ENCODE peak calls at places on chromosomes 7 and 10, in seven cellular contexts. One of them, this sample, is unnamed.

GRCh38 chr10:28202941-28203352 is 99.9 kb downstream of the MPP7 start:
- DNase-seq in adrenal gland: no peak
- DNase-seq in PC-9: no peak
- DNase-seq in CD14-positive monocyte: no peak
- DNase-seq in AG04450: no peak
- DNase-seq in fibroblast of lung: peak; percentile 39
- DNase-seq in AG10803: peak; percentile 40
- DNase-seq in this sample: no peak

GRCh38 chr7:23373151-23374004 is 74.2 kb downstream of the MALSU1 start:
- DNase-seq in adrenal gland: no peak
- DNase-seq in PC-9: no peak
- DNase-seq in CD14-positive monocyte: no peak
- DNase-seq in AG04450: no peak
- DNase-seq in fibroblast of lung: peak; percentile 76
- DNase-seq in AG10803: no peak
- DNase-seq in this sample: peak; percentile 47

GRCh38 chr7:155558351-155558750 is 12.0 kb upstream of the CNPY1 start:
- DNase-seq in adrenal gland: no peak
- DNase-seq in PC-9: no peak
- DNase-seq in CD14-positive monocyte: no peak
- DNase-seq in AG04450: no peak
- DNase-seq in fibroblast of lung: no peak
- DNase-seq in AG10803: no peak
- DNase-seq in this sample: no peak

GRCh38 chr10:36538945-36539586 is 586.3 kb upstream of the ANKRD30A start:
- DNase-seq in adrenal gland: peak; percentile 15
- DNase-seq in PC-9: no peak
- DNase-seq in CD14-positive monocyte: no peak
- DNase-seq in AG04450: no peak
- DNase-seq in fibroblast of lung: peak; percentile 59
- DNase-seq in AG10803: peak; percentile 34
- DNase-seq in this sample: peak; percentile 72

GRCh38 chr7:98730331-98730730 is 113.2 kb downstream of the NPTX2 start:
- DNase-seq in adrenal gland: no peak
- DNase-seq in PC-9: no peak
- DNase-seq in CD14-positive monocyte: no peak
- DNase-seq in AG04450: no peak
- DNase-seq in fibroblast of lung: no peak
- DNase-seq in AG10803: no peak
- DNase-seq in this sample: no peak

GRCh38 chr10:117418121-117418520 is 42.9 kb upstream of the PDZD8 start:
- DNase-seq in adrenal gland: no peak
- DNase-seq in PC-9: no peak
- DNase-seq in CD14-positive monocyte: no peak
- DNase-seq in AG04450: no peak
- DNase-seq in fibroblast of lung: no peak
- DNase-seq in AG10803: no peak
- DNase-seq in this sample: no peak

GRCh38 chr10:110893559-110894179 is 21.9 kb downstream of the PDCD4 start:
- DNase-seq in adrenal gland: no peak
- DNase-seq in PC-9: no peak
- DNase-seq in CD14-positive monocyte: no peak
- DNase-seq in AG04450: no peak
- DNase-seq in fibroblast of lung: peak; percentile 33
- DNase-seq in AG10803: peak; percentile 54
- DNase-seq in this sample: peak; percentile 64

GRCh38 chr7:17907014-17907413 is 33.3 kb downstream of the SNX13 start:
- DNase-seq in adrenal gland: no peak
- DNase-seq in PC-9: no peak
- DNase-seq in CD14-positive monocyte: no peak
- DNase-seq in AG04450: no peak
- DNase-seq in fibroblast of lung: peak; percentile 11
- DNase-seq in AG10803: no peak
- DNase-seq in this sample: no peak

GRCh38 chr10:96287392-96288105 is 16.2 kb upstream of the BLNK start:
- DNase-seq in adrenal gland: no peak
- DNase-seq in PC-9: no peak
- DNase-seq in CD14-positive monocyte: no peak
- DNase-seq in AG04450: no peak
- DNase-seq in fibroblast of lung: peak; percentile 6
- DNase-seq in AG10803: peak; percentile 17
- DNase-seq in this sample: peak; percentile 2

GRCh38 chr7:151038951-151039849 is 9.1 kb upstream of the ASIC3 start:
- DNase-seq in adrenal gland: peak; percentile 91
- DNase-seq in PC-9: peak; percentile 95
- DNase-seq in CD14-positive monocyte: peak; percentile 95
- DNase-seq in AG04450: no peak
- DNase-seq in fibroblast of lung: peak; percentile 96
- DNase-seq in AG10803: peak; percentile 79
- DNase-seq in this sample: peak; percentile 92

GRCh38 chr7:121985476-121985875 is 112.5 kb downstream of the PTPRZ1 start:
- DNase-seq in adrenal gland: no peak
- DNase-seq in PC-9: no peak
- DNase-seq in CD14-positive monocyte: no peak
- DNase-seq in AG04450: no peak
- DNase-seq in fibroblast of lung: no peak
- DNase-seq in AG10803: no peak
- DNase-seq in this sample: no peak

GRCh38 chr10:35371731-35372130 is 35.4 kb downstream of the CCNY start:
- DNase-seq in adrenal gland: no peak
- DNase-seq in PC-9: no peak
- DNase-seq in CD14-positive monocyte: no peak
- DNase-seq in AG04450: no peak
- DNase-seq in fibroblast of lung: no peak
- DNase-seq in AG10803: no peak
- DNase-seq in this sample: no peak

GRCh38 chr7:25665903-25666670 is 437.8 kb upstream of the NPVF start:
- DNase-seq in adrenal gland: no peak
- DNase-seq in PC-9: no peak
- DNase-seq in CD14-positive monocyte: no peak
- DNase-seq in AG04450: no peak
- DNase-seq in fibroblast of lung: no peak
- DNase-seq in AG10803: no peak
- DNase-seq in this sample: no peak

GRCh38 chr7:40310213-40310612 is 175.4 kb downstream of the SUGCT start:
- DNase-seq in adrenal gland: no peak
- DNase-seq in PC-9: no peak
- DNase-seq in CD14-positive monocyte: no peak
- DNase-seq in AG04450: no peak
- DNase-seq in fibroblast of lung: peak; percentile 78
- DNase-seq in AG10803: no peak
- DNase-seq in this sample: no peak

GRCh38 chr10:85916999-85917573 is 449.5 kb downstream of the GRID1 start:
- DNase-seq in adrenal gland: no peak
- DNase-seq in PC-9: no peak
- DNase-seq in CD14-positive monocyte: no peak
- DNase-seq in AG04450: no peak
- DNase-seq in fibroblast of lung: no peak
- DNase-seq in AG10803: no peak
- DNase-seq in this sample: no peak

GRCh38 chr7:2528481-2529095 is 9.0 kb downstream of the LFNG start:
- DNase-seq in adrenal gland: no peak
- DNase-seq in PC-9: no peak
- DNase-seq in CD14-positive monocyte: no peak
- DNase-seq in AG04450: no peak
- DNase-seq in fibroblast of lung: no peak
- DNase-seq in AG10803: no peak
- DNase-seq in this sample: no peak

GRCh38 chr7:74106846-74107245 is 23.2 kb downstream of the LIMK1 start:
- DNase-seq in adrenal gland: no peak
- DNase-seq in PC-9: no peak
- DNase-seq in CD14-positive monocyte: no peak
- DNase-seq in AG04450: no peak
- DNase-seq in fibroblast of lung: no peak
- DNase-seq in AG10803: no peak
- DNase-seq in this sample: no peak

GRCh38 chr7:43105521-43106120 is 6.8 kb upstream of the HECW1 start:
- DNase-seq in adrenal gland: no peak
- DNase-seq in PC-9: no peak
- DNase-seq in CD14-positive monocyte: no peak
- DNase-seq in AG04450: no peak
- DNase-seq in fibroblast of lung: peak; percentile 65
- DNase-seq in AG10803: no peak
- DNase-seq in this sample: peak; percentile 25

GRCh38 chr10:102732661-102733060 is 11.1 kb upstream of the WBP1L start:
- DNase-seq in adrenal gland: no peak
- DNase-seq in PC-9: no peak
- DNase-seq in CD14-positive monocyte: no peak
- DNase-seq in AG04450: no peak
- DNase-seq in fibroblast of lung: no peak
- DNase-seq in AG10803: no peak
- DNase-seq in this sample: no peak

GRCh38 chr7:98831641-98832221 is 38.1 kb downstream of the TMEM130 start:
- DNase-seq in adrenal gland: no peak
- DNase-seq in PC-9: peak; percentile 38
- DNase-seq in CD14-positive monocyte: no peak
- DNase-seq in AG04450: no peak
- DNase-seq in fibroblast of lung: no peak
- DNase-seq in AG10803: no peak
- DNase-seq in this sample: peak; percentile 33

GRCh38 chr10:48464121-48464870 is 140.6 kb downstream of the ARHGAP22 start:
- DNase-seq in adrenal gland: no peak
- DNase-seq in PC-9: no peak
- DNase-seq in CD14-positive monocyte: peak; percentile 38
- DNase-seq in AG04450: no peak
- DNase-seq in fibroblast of lung: no peak
- DNase-seq in AG10803: no peak
- DNase-seq in this sample: no peak

GRCh38 chr10:86707505-86707904 is 39.2 kb downstream of the LDB3 start:
- DNase-seq in adrenal gland: no peak
- DNase-seq in PC-9: no peak
- DNase-seq in CD14-positive monocyte: peak; percentile 37
- DNase-seq in AG04450: no peak
- DNase-seq in fibroblast of lung: no peak
- DNase-seq in AG10803: no peak
- DNase-seq in this sample: no peak

GRCh38 chr10:132502544-132503300 is 34.9 kb upstream of the INPP5A start:
- DNase-seq in adrenal gland: no peak
- DNase-seq in PC-9: no peak
- DNase-seq in CD14-positive monocyte: no peak
- DNase-seq in AG04450: no peak
- DNase-seq in fibroblast of lung: no peak
- DNase-seq in AG10803: no peak
- DNase-seq in this sample: no peak

GRCh38 chr10:106226123-106226522 is 938.4 kb downstream of the SORCS1 start:
- DNase-seq in adrenal gland: no peak
- DNase-seq in PC-9: no peak
- DNase-seq in CD14-positive monocyte: no peak
- DNase-seq in AG04450: no peak
- DNase-seq in fibroblast of lung: no peak
- DNase-seq in AG10803: no peak
- DNase-seq in this sample: no peak

GRCh38 chr10:133162178-133162909 is 2.3 kb downstream of the KNDC1 start:
- DNase-seq in adrenal gland: no peak
- DNase-seq in PC-9: peak; percentile 10
- DNase-seq in CD14-positive monocyte: peak; percentile 11
- DNase-seq in AG04450: no peak
- DNase-seq in fibroblast of lung: peak; percentile 7
- DNase-seq in AG10803: no peak
- DNase-seq in this sample: no peak

GRCh38 chr7:153840861-153841260 is 211.3 kb upstream of the DPP6 start:
- DNase-seq in adrenal gland: no peak
- DNase-seq in PC-9: no peak
- DNase-seq in CD14-positive monocyte: no peak
- DNase-seq in AG04450: no peak
- DNase-seq in fibroblast of lung: no peak
- DNase-seq in AG10803: no peak
- DNase-seq in this sample: no peak

GRCh38 chr7:45111298-45112223 is at the start of gene TBRG4:
- DNase-seq in adrenal gland: peak; percentile 96
- DNase-seq in PC-9: peak; percentile 95
- DNase-seq in CD14-positive monocyte: peak; percentile 93
- DNase-seq in AG04450: peak; percentile 74
- DNase-seq in fibroblast of lung: peak; percentile 92
- DNase-seq in AG10803: peak; percentile 90
- DNase-seq in this sample: peak; percentile 94
- TF ChIP-seq CTCF in adrenal gland: peak; percentile 24
- TF ChIP-seq CTCF in PC-9: peak; percentile 67
- TF ChIP-seq CTCF in CD14-positive monocyte: peak; percentile 24
- TF ChIP-seq CTCF in AG04450: peak; percentile 37
- TF ChIP-seq CTCF in fibroblast of lung: peak; percentile 29
- TF ChIP-seq CTCF in AG10803: peak; percentile 54
- TF ChIP-seq CTCF in this sample: peak; percentile 37

GRCh38 chr10:101141622-101142532 is 10.8 kb downstream of the TLX1 start:
- DNase-seq in adrenal gland: peak; percentile 84
- DNase-seq in PC-9: peak; percentile 70
- DNase-seq in CD14-positive monocyte: peak; percentile 76
- DNase-seq in AG04450: peak; percentile 56
- DNase-seq in fibroblast of lung: peak; percentile 61
- DNase-seq in AG10803: peak; percentile 76
- DNase-seq in this sample: peak; percentile 83
- TF ChIP-seq CTCF in adrenal gland: peak; percentile 86
- TF ChIP-seq CTCF in PC-9: peak; percentile 90
- TF ChIP-seq CTCF in CD14-positive monocyte: peak; percentile 94
- TF ChIP-seq CTCF in AG04450: peak; percentile 97
- TF ChIP-seq CTCF in fibroblast of lung: peak; percentile 97
- TF ChIP-seq CTCF in AG10803: peak; percentile 96
- TF ChIP-seq CTCF in this sample: peak; percentile 95

DNA sequence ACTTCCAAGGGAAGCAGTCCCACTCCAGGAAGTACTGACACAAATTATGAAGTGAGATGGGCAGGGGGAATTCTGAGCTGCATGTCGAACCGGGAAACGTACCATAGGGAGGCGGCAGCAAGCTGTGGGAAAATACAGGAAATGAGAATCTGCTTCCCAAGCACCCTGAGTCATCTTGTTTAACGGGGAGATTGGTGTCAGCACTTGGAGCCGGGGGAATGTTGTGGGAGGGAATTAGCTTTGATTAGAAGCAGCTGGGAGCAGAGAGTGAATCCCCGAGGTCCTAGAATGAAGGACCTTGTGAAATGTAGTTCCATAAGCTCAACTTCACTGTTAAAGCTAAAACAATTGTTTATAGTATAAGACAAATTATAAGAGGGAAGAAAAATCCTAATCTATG is 141.4 kb upstream of the PRKCQ start:
- DNase-seq in adrenal gland: no peak
- DNase-seq in PC-9: peak; percentile 50
- DNase-seq in CD14-positive monocyte: no peak
- DNase-seq in AG04450: peak; percentile 96
- DNase-seq in fibroblast of lung: peak; percentile 96
- DNase-seq in AG10803: peak; percentile 98
- DNase-seq in this sample: peak; percentile 98
- TF ChIP-seq CTCF in adrenal gland: no peak
- TF ChIP-seq CTCF in PC-9: peak; percentile 30
- TF ChIP-seq CTCF in CD14-positive monocyte: no peak
- TF ChIP-seq CTCF in AG04450: peak; percentile 59
- TF ChIP-seq CTCF in fibroblast of lung: peak; percentile 44
- TF ChIP-seq CTCF in AG10803: peak; percentile 60
- TF ChIP-seq CTCF in this sample: peak; percentile 42

DNA sequence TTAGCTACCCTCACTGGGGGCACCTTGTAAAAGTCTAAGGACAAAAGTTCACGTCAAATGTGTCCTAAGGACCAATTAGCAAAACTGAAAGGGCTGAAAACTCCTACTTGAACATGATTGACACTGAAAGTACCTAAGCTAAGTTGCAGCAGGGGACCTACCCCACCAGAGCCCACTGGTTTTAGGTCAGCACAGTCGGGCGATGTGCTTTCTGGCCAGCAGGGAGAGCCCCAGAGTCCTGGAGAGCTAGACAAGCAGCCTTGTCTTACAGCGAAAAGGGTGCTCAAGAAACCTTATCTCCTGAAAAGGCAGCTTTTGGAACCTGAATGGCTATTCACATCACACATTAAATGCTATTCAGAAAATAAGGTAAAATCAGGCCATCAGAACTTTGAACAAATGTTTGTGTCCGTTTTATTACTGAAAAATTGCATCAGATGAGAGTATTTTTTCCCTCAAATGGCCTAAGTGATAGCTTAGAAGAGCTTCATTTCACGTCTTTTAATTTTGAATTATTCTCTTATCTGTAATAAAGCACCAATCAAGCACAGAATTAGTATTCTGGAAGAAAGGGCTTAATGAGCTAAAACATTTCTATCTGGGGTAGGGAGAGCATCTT is 52.2 kb upstream of the MKI67 start:
- DNase-seq in adrenal gland: no peak
- DNase-seq in PC-9: peak; percentile 3
- DNase-seq in CD14-positive monocyte: no peak
- DNase-seq in AG04450: no peak
- DNase-seq in fibroblast of lung: peak; percentile 4
- DNase-seq in AG10803: peak; percentile 14
- DNase-seq in this sample: peak; percentile 29
- TF ChIP-seq CTCF in adrenal gland: no peak
- TF ChIP-seq CTCF in PC-9: peak; percentile 48
- TF ChIP-seq CTCF in CD14-positive monocyte: peak; percentile 66
- TF ChIP-seq CTCF in AG04450: peak; percentile 44
- TF ChIP-seq CTCF in fibroblast of lung: peak; percentile 9
- TF ChIP-seq CTCF in AG10803: peak; percentile 48
- TF ChIP-seq CTCF in this sample: peak; percentile 63

This sample was measured in fibroblast of pulmonary artery.